ENCODE peak calls at places on chromosomes 11 and 22, in eight cellular contexts. Y is kidney epithelial cell; V is ovary; E is CD8-positive, alpha-beta T cell; D is mucosa of descending colon; B is thoracic aorta; R is A549; F is mesothelial cell of epicardium. N is an unnamed sample.

GRCh38 chr11:8087185-8087584 is 6.2 kb downstream of the TUB start:
- DNase-seq in D (no peak), Y (no peak), V (no peak), E (no peak), R (no peak), B (no peak), F (no peak), N (no peak)

GRCh38 chr11:58186938-58187337 is 1.9 kb upstream of the OR9Q2 start:
- DNase-seq in Y (no peak), D (no peak), R (no peak), B (no peak), E (no peak), F (no peak), V (no peak), N (no peak)

GRCh38 chr11:40099391-40100169 is 1359.9 kb downstream of the LRRC4C start:
- DNase-seq in V (no peak), F (no peak), E (no peak), D (no peak), R (no peak), B (no peak), Y (no peak), N (no peak)

GRCh38 chr11:34840736-34841386 is 75.3 kb downstream of the APIP start:
- DNase-seq in B (no peak), E (peak), F (no peak), Y (no peak), D (no peak), R (no peak), V (no peak), N (no peak)

GRCh38 chr11:18527512-18527911 is 770 bp upstream of the TSG101 start:
- DNase-seq in D (no peak), V (no peak), Y (peak), B (no peak), F (no peak), E (no peak), R (peak), N (no peak)

GRCh38 chr11:69449320-69450063 is 32.0 kb upstream of the LINC01488 start:
- DNase-seq in V (no peak), Y (no peak), B (peak), R (no peak), D (peak), F (no peak), E (no peak), N (no peak)

GRCh38 chr11:85626496-85626895 is 648 bp downstream of the DLG2 start:
- DNase-seq in V (no peak), Y (no peak), B (no peak), F (no peak), D (no peak), R (no peak), E (no peak), N (no peak)

GRCh38 chr22:48089601-48090331 is 1327.3 kb downstream of the TBC1D22A start:
- DNase-seq in D (peak), B (no peak), R (peak), F (peak), E (no peak), V (peak), Y (no peak), N (peak)

DNA sequence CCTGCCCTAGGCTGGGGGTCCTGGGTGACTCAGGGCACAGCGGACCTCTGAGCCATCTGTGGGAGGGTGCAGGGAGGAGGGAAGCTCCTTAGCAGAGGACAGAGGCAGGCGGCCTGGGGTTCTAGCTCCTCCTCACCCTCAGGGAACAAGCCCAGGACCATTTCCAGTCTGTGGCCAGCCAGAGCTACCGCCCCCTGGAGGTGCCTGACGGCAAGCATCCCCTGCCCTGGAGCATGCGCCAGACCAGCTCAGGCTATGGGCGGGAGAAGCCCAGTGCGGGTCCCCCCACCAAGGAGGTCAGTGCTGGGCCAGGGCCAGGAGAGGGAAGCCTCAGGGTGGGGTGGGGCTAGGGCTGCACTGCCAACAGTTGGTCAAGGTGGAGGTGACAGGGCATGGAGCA is 26.0 kb upstream of the LRRC10B start:
- DNase-seq in B (no peak), V (no peak), R (peak), E (no peak), Y (no peak), F (no peak), D (no peak), N (peak)
- TF ChIP-seq CTCF in B (peak), V (no peak), R (peak), E (no peak), Y (peak), F (no peak), D (no peak), N (peak)

DNA sequence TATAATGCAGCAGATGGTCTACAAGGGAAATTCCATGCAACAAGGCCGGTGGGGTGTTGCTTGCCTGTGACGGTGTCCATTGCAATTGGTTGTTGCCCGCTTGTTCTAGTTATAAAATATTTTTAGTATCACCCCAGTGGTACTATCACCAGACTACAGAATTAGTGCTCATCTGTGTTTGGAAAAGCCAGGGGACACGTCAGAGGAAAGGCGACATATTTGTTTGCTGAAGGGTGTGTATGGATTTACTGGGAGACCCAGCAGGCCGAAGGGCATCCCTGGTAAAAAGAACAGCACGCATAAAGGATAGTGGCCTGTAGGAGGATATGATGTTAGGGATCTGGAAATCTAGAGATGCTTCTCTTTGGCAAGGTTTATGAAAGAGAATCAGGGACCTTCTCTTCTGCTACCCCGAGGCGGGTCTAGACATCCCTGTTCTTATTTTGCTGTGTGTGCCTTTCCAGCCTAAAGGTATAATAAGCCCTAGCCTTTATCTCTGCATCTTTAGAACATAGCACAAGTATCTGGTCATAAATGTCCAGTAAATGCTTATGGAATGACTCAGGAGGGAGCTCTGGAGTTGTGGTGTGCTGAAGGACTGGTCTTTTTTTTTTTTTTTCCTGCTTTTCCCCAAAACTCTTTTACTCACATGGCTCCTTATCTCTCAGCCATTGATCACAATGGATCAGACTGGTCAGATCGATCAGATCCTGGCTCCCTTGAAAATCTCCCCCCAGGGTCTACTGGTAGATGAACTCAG is 90.9 kb downstream of the LDLRAD3 start:
- DNase-seq in R (peak), B (no peak), Y (peak), E (no peak), V (no peak), F (no peak), D (no peak), N (no peak)
- TF ChIP-seq CTCF in R (no peak), B (no peak), Y (no peak), E (no peak), V (no peak), F (no peak), D (no peak), N (no peak)

GRCh38 chr11:117197006-117197405 is 2.2 kb upstream of the TAGLN start:
- DNase-seq in F (no peak), V (no peak), D (no peak), E (no peak), B (no peak), Y (no peak), R (no peak), N (no peak)

GRCh38 chr11:117199061-117199915 is at the start of gene TAGLN:
- DNase-seq in E (no peak), R (no peak), V (peak), B (peak), D (peak), Y (peak), F (peak), N (peak)

GRCh38 chr11:117198613-117199012 is 557 bp upstream of the TAGLN start:
- DNase-seq in F (no peak), E (no peak), V (no peak), D (peak), B (no peak), Y (no peak), R (no peak), N (no peak)

GRCh38 chr11:117195761-117196160 is 3.4 kb upstream of the TAGLN start:
- DNase-seq in B (no peak), Y (no peak), E (no peak), V (no peak), F (no peak), R (no peak), D (peak), N (no peak)

GRCh38 chr11:117197516-117198456 is 1.4 kb upstream of the TAGLN start:
- DNase-seq in B (no peak), F (no peak), R (no peak), V (peak), E (no peak), D (peak), Y (no peak), N (peak)
- TF ChIP-seq CTCF in B (peak), F (no peak), R (peak), V (no peak), E (no peak), D (peak), Y (peak), N (peak)

DNA sequence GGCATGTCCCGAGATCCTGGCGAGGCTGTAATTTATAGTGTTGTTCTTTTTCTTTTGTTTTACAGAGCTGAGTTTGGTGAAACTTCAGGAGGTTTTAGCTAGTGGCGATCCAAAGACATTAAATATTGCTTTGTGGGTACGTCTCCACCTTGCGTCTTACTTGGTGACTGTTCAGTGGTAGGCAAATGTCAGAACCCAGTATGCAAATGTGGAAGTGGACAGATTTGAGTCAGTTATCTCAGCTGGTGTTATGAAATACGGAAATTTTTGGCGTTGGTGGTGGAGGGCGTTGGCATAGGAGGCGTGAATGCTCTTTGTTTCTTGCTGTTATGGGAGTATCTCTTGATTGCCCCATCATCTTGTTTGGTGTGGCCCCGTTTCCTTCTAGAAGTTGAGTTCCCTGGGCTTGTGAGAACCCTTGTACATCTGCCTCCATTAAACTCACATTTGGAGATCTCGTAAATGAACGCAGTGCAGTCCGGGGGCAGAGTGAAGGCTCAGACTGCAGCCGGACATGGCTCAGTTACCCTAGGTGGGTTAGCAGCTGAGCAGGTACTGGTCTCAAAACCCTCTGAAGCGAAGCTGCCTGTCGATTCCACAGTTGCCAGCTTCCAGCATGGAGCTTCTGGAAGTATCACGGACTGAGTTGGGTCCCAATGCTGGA is 39.9 kb downstream of the PTPRJ start:
- DNase-seq in F (no peak), R (no peak), E (no peak), V (no peak), B (no peak), Y (no peak), D (no peak), N (no peak)
- TF ChIP-seq CTCF in F (no peak), R (no peak), E (no peak), V (no peak), B (no peak), Y (no peak), D (no peak), N (no peak)

GRCh38 chr22:37661160-37661924 is 2.8 kb downstream of the PDXP start:
- DNase-seq in R (no peak), Y (no peak), B (no peak), F (no peak), E (no peak), V (no peak), D (no peak), N (no peak)
- TF ChIP-seq CTCF in R (no peak), Y (peak), B (no peak), F (no peak), E (peak), V (peak), D (no peak), N (no peak)

GRCh38 chr11:9263840-9264380 is 1.2 kb downstream of the DENND5A start:
- DNase-seq in B (no peak), R (peak), Y (no peak), E (no peak), V (no peak), F (no peak), D (no peak), N (no peak)

GRCh38 chr11:9266926-9267325 is 1.8 kb upstream of the DENND5A start:
- DNase-seq in Y (no peak), D (no peak), F (no peak), V (no peak), R (no peak), B (no peak), E (no peak), N (no peak)

GRCh38 chr11:9266132-9266736 is 1.1 kb upstream of the DENND5A start:
- DNase-seq in F (no peak), V (no peak), B (no peak), R (no peak), E (no peak), Y (no peak), D (no peak), N (no peak)

GRCh38 chr11:9264381-9265210 is 554 bp downstream of the DENND5A start:
- DNase-seq in D (peak), E (peak), B (peak), F (peak), V (peak), R (peak), Y (no peak), N (peak)

GRCh38 chr11:9265211-9266131 is at the start of gene DENND5A:
- DNase-seq in B (peak), F (peak), R (peak), E (peak), V (peak), Y (no peak), D (peak), N (peak)
- TF ChIP-seq CTCF in B (no peak), F (no peak), R (no peak), E (no peak), V (no peak), Y (no peak), D (no peak), N (no peak)

GRCh38 chr22:38461414-38462081 is 6.3 kb upstream of the KDELR3 start:
- DNase-seq in Y (peak), R (peak), E (peak), V (peak), B (peak), F (peak), D (peak), N (peak)
- TF ChIP-seq CTCF in Y (no peak), R (no peak), E (no peak), V (no peak), B (no peak), F (no peak), D (no peak), N (no peak)

GRCh38 chr11:20873054-20873453 is 203.7 kb downstream of the NELL1 start:
- DNase-seq in B (no peak), F (no peak), Y (no peak), V (no peak), E (no peak), D (no peak), R (peak), N (peak)
- TF ChIP-seq CTCF in B (no peak), F (no peak), Y (peak), V (no peak), E (no peak), D (no peak), R (peak), N (peak)

GRCh38 chr11:114439229-114440120 is at the start of gene REXO2:
- DNase-seq in R (peak), Y (peak), B (peak), D (peak), E (peak), F (peak), V (peak), N (peak)

GRCh38 chr11:114442559-114442958 is 3.3 kb downstream of the REXO2 start:
- DNase-seq in R (no peak), V (no peak), B (no peak), F (no peak), Y (no peak), E (no peak), D (no peak), N (no peak)

GRCh38 chr11:114441921-114442320 is 2.7 kb downstream of the REXO2 start:
- DNase-seq in V (no peak), E (no peak), B (no peak), D (no peak), Y (no peak), R (no peak), F (no peak), N (no peak)

GRCh38 chr11:114440121-114440860 is 1.0 kb downstream of the REXO2 start:
- DNase-seq in B (no peak), E (no peak), Y (no peak), F (no peak), R (no peak), V (no peak), D (no peak), N (no peak)

GRCh38 chr11:114440971-114441810 is 1.9 kb downstream of the REXO2 start:
- DNase-seq in F (no peak), B (no peak), R (no peak), Y (no peak), E (no peak), D (no peak), V (no peak), N (no peak)
- TF ChIP-seq CTCF in F (no peak), B (no peak), R (no peak), Y (no peak), E (no peak), D (no peak), V (no peak), N (no peak)

GRCh38 chr11:77411717-77412441 is 62.0 kb downstream of the PAK1 start:
- DNase-seq in Y (peak), B (peak), V (peak), D (peak), R (peak), F (peak), E (peak), N (peak)
- TF ChIP-seq CTCF in Y (no peak), B (no peak), V (no peak), D (no peak), R (no peak), F (no peak), E (no peak), N (no peak)

N was measured in nephron progenitor cell.